ENCODE peak calls at places on chromosomes 6 and 20, in six cellular contexts. N is ovary, C is A549, G is stomach, V is H1, A is K562. X is an unnamed sample.
A peak's percentile ranks its signal among the peaks of the same experiment; 100 is the strongest.

GRCh38 chr6:43943099-43943766 is 173.2 kb downstream of the VEGFA start:
- DNase-seq in A (no peak), G (no peak), V (no peak), C (no peak), N (no peak), X (no peak)

GRCh38 chr20:12941025-12941424 is 67.7 kb upstream of the SPTLC3 start:
- DNase-seq in G (no peak), A (no peak), N (no peak), C (no peak), V (no peak), X (no peak)

GRCh38 chr6:43150051-43150751 is 20.9 kb upstream of the SRF start:
- DNase-seq in G (peak; percentile 75), N (no peak), A (no peak), V (no peak), C (no peak), X (no peak)

GRCh38 chr6:20313086-20313485 is 88.6 kb upstream of the E2F3 start:
- DNase-seq in C (no peak), G (no peak), A (peak; percentile 33), N (no peak), V (no peak), X (no peak)

GRCh38 chr6:110664933-110665332 is 150.3 kb downstream of the CDK19 start:
- DNase-seq in N (no peak), G (no peak), C (no peak), A (no peak), V (no peak), X (no peak)

GRCh38 chr20:2640899-2641298 is 11.5 kb upstream of the NOP56 start:
- DNase-seq in A (no peak), G (no peak), C (no peak), N (no peak), V (no peak), X (no peak)

GRCh38 chr6:7421066-7421465 is 31.5 kb downstream of the RIOK1 start:
- DNase-seq in N (no peak), G (no peak), A (no peak), C (no peak), V (no peak), X (no peak)

GRCh38 chr20:17505664-17506517 is 25.3 kb downstream of the BFSP1 start:
- DNase-seq in V (no peak), G (no peak), N (no peak), C (no peak), A (peak; percentile 46), X (no peak)

GRCh38 chr6:154653385-154653784 is 79.8 kb upstream of the SCAF8 start:
- DNase-seq in N (no peak), G (no peak), V (no peak), C (no peak), A (no peak), X (no peak)

GRCh38 chr6:168125429-168126001 is 46.5 kb upstream of the FRMD1 start:
- DNase-seq in C (no peak), G (no peak), V (no peak), N (no peak), A (no peak), X (no peak)

GRCh38 chr6:144349690-144350132 is 64.6 kb downstream of the UTRN start:
- DNase-seq in G (no peak), A (no peak), N (no peak), C (no peak), V (no peak), X (no peak)

GRCh38 chr20:21767200-21767738 is 61.8 kb downstream of the PAX1 start:
- DNase-seq in N (no peak), C (no peak), V (no peak), G (no peak), A (no peak), X (no peak)

GRCh38 chr6:157620905-157621304 is 202.1 kb upstream of the SNX9 start:
- DNase-seq in C (no peak), N (no peak), V (no peak), A (no peak), G (no peak), X (no peak)

GRCh38 chr20:6877633-6878032 is 110.1 kb downstream of the BMP2 start:
- DNase-seq in G (no peak), A (no peak), N (no peak), C (no peak), V (no peak), X (no peak)

GRCh38 chr6:121000381-121000780 is 333.9 kb downstream of the TBC1D32 start:
- DNase-seq in V (no peak), N (no peak), A (no peak), G (no peak), C (no peak), X (no peak)

GRCh38 chr6:28648035-28648877 is 122.6 kb downstream of the GPX5 start:
- DNase-seq in A (peak; percentile 36), G (no peak), C (peak; percentile 38), N (peak; percentile 38), V (peak; percentile 62), X (peak; percentile 44)

GRCh38 chr6:17281497-17282481 is 628 bp downstream of the RBM24 start:
- DNase-seq in C (no peak), A (no peak), G (no peak), V (no peak), N (peak; percentile 24), X (no peak)

DNA sequence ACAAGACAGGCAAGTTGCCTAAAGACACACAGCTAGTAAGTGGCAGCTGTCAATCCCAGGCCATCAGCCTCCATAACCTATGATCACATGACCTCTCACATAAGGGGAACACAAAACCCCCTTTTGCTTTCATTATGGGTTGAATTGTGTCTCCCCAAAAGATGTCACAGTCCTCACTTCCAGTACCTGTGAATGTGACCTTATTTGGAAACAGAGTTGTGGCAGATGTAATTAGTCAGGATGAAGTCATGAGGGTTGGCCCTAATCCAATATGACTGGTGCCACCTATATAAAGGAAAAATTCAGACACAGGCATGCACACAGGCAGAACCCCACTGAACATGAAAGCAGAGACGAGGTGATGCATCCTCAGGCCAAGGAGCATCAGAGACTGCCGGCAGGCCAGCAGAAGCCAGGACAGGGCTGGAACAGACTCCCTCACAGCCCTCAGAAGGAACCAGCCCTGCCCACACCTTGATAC is 33.6 kb downstream of the GFOD1 start:
- DNase-seq in V (no peak), A (no peak), C (peak; percentile 6), N (no peak), G (no peak), X (no peak)
- TF ChIP-seq EP300 in V (no peak), A (no peak), C (no peak), N (no peak), G (no peak), X (no peak)

DNA sequence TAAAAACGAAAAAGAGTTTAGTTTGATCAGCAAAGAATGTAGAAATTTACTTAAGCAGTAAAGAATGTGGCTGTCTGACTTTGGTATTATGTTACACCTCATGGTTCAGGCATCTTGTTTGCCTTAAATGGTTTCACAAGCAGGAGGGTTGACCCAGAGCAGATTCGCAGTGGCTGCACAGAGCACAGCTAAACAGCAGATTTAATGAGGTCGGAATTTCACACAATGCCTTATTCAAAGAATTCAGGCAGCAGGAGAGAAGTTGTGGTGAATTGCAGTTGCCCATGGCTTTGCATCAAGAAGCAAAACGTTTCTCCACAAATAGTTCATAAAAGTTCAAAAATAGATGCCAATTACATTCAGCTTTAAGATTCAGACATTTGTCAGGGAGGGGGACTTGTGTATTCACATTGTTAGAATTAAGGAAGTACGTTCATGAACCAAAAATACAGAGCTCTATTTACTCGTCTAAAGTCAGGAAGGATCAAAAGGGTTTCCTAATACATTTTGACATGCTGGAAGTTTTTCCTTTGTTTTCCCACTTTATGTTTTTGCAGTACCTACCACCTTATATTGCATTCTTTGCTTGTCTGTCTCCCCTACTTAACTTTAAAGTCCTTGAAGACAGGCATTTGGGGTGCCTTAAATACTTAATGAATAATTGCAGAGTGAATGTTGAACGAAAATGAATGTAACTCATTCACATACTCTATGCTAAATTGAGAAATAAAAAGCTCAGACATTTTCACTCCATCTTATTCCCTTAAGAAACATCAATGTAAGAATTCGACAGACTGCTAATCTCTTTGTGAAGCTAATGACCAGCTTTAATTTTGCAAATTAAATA is 1163.6 kb upstream of the CITED2 start:
- DNase-seq in N (no peak), C (peak; percentile 3), V (peak; percentile 21), A (no peak), G (no peak), X (peak; percentile 10)
- H3K27ac ChIP-seq in N (no peak overlapping the region), C (peak overlapping the region; percentile 85), V (peak overlapping the region; percentile 37), A (no peak overlapping the region), G (peak overlapping the region; percentile 29), X (peak overlapping the region; percentile 11)

GRCh38 chr20:45911486-45912343 is at the start of gene PLTP:
- DNase-seq in N (peak; percentile 82), C (no peak), A (peak; percentile 47), G (peak; percentile 58), V (no peak), X (peak; percentile 58)

GRCh38 chr20:45912344-45912682 is 358 bp upstream of the PLTP start:
- DNase-seq in C (no peak), V (no peak), A (no peak), G (no peak), N (no peak), X (no peak)

GRCh38 chr20:45909817-45910669 is 1.9 kb downstream of the PLTP start:
- DNase-seq in G (no peak), N (peak; percentile 15), V (no peak), C (no peak), A (no peak), X (no peak)

GRCh38 chr20:45909336-45909808 is 2.6 kb downstream of the PLTP start:
- DNase-seq in C (no peak), A (no peak), G (no peak), N (peak; percentile 18), V (no peak), X (no peak)

DNA sequence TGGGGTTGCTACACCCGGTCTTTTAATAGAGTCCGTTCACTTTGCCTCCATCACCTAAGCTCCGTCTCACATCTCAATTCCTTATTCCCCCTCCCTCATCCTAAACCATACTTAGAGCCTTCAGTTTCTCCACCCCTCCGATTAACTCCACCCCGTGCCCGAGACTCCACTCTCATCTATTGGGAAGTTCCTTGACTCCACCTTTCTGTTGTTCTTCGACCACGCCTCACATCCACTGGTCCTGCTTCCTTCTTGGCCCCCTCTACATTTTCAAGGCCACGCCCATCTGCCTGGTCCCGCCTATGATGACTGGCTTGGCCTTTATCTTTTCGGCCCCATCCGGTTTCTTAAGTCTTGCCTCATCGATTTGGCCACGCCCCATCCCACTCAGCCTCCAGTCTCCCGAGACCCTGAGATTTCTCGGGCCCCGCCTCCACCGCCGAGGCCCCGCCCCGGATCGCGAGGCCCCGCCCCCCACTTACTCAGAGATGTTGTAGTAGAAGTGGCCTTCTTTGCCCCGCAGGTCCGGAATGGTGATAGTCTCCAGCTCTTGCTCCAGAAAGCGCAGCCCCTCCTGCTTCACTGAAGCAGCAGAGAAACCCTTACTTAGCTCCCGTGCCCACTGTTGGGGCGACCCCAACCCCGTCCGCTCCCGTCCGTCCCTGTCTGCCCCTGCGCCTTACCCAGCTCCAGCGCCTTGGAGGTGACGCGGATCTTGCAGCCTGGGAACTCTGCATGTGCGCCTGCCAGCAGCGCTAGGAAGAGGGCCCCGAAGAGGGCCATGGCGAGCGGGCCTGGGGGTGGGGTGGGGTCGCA is 1.1 kb downstream of the PLTP start:
- DNase-seq in V (peak; percentile 99), C (peak; percentile 87), A (peak; percentile 98), G (peak; percentile 99), N (peak; percentile 99), X (peak; percentile 99)
- TF ChIP-seq POLR2A in V (peak; percentile 59), C (no peak), A (peak; percentile 92), G (no peak), N (peak; percentile 86), X (no peak)

GRCh38 chr6:4358414-4359107 is 223.2 kb upstream of the ECI2 start:
- DNase-seq in N (peak; percentile 37), V (peak; percentile 53), G (peak; percentile 85), A (peak; percentile 78), C (peak; percentile 90), X (peak; percentile 66)
- TF ChIP-seq EP300 in N (peak; percentile 65), V (no peak), G (peak; percentile 91), A (peak; percentile 70), C (peak; percentile 90), X (peak; percentile 52)